ENCODE peak calls at places on chromosomes 1 and 21, in four cellular contexts. K is fibroblast of lung, Y is neural progenitor cell, Z is right atrium auricular region. B is an unnamed sample.

GRCh38 chr1:244325056-244325764 is 126.5 kb downstream of the ADSS2 start:
- DNase-seq in K (no peak), Y (no peak), Z (no peak), B (no peak)

GRCh38 chr1:5901841-5902240 is 90.4 kb downstream of the NPHP4 start:
- DNase-seq in K (no peak), Y (no peak), Z (no peak), B (no peak)

GRCh38 chr1:47871799-47872353 is 125.3 kb downstream of the TRABD2B start:
- DNase-seq in K (no peak), Y (no peak), Z (no peak), B (peak)

GRCh38 chr1:75539230-75540116 is 71.4 kb downstream of the SLC44A5 start:
- DNase-seq in K (peak), Y (no peak), Z (no peak), B (peak)

GRCh38 chr1:227225715-227226346 is 92.5 kb downstream of the CDC42BPA start:
- DNase-seq in K (peak), Y (no peak), Z (no peak), B (peak)

GRCh38 chr1:111803951-111804350 is 48.2 kb downstream of the DDX20 start:
- DNase-seq in K (no peak), Y (no peak), Z (no peak), B (no peak)

GRCh38 chr21:34617753-34618339 is 2.9 kb upstream of the RCAN1 start:
- DNase-seq in K (no peak), Y (no peak), Z (no peak), B (no peak)

GRCh38 chr1:242449211-242449610 is 75.3 kb downstream of the PLD5 start:
- DNase-seq in K (no peak), Y (peak), Z (no peak), B (no peak)

GRCh38 chr1:15501208-15502032 is 22.6 kb downstream of the CASP9 start:
- DNase-seq in K (peak), Y (peak), Z (no peak), B (no peak)

GRCh38 chr1:9905010-9905409 is 5.1 kb downstream of the CTNNBIP1 start:
- DNase-seq in K (peak), Y (no peak), Z (no peak), B (no peak)

GRCh38 chr1:231171623-231172197 is 9.9 kb downstream of the TRIM67 start:
- DNase-seq in K (no peak), Y (no peak), Z (no peak), B (no peak)

GRCh38 chr1:97903626-97904025 is 17.2 kb downstream of the DPYD start:
- DNase-seq in K (peak), Y (no peak), Z (no peak), B (no peak)

GRCh38 chr1:46187106-46187869 is 10.9 kb downstream of the POMGNT1 start:
- DNase-seq in K (no peak), Y (no peak), Z (no peak), B (no peak)

GRCh38 chr1:181014431-181015257 is 8.0 kb downstream of the STX6 start:
- DNase-seq in K (no peak), Y (no peak), Z (no peak), B (no peak)

GRCh38 chr1:154323493-154323892 is 1.8 kb upstream of the ATP8B2 start:
- DNase-seq in K (no peak), Y (no peak), Z (no peak), B (no peak)

GRCh38 chr1:15246960-15247614 is at the start of gene FHAD1:
- DNase-seq in K (peak), Y (peak), Z (peak), B (no peak)

GRCh38 chr1:2045468-2046224 is 4.6 kb upstream of the PRKCZ start:
- DNase-seq in K (no peak), Y (no peak), Z (no peak), B (no peak)

GRCh38 chr1:150974580-150975478 is at the start of gene CERS2:
- DNase-seq in K (peak), Y (peak), Z (peak), B (no peak)

DNA sequence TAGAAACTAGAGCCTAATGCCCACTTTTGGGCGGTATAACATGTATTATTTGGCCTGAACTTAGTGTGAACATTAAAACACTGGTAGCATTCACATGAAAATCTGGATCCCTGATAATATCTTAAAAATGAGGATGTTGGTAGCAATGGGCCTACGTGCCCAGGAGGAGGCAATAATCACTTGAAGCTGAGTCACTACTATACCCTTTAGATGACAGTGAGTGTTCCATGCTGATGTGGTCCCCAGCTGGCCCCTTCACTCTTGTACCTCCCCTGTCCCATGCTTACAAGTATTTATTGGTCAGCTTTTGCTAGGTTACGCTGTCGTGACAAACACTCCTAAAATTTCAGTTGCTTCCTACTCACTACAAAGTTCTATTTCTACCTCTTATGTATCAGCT is 23.0 kb upstream of the POU2F1 start:
- DNase-seq in K (no peak), Y (no peak), Z (no peak), B (no peak)
- TF ChIP-seq CTCF in K (no peak), Y (no peak), Z (no peak), B (no peak)

GRCh38 chr21:37350472-37350871 is 16.1 kb upstream of the DYRK1A start:
- DNase-seq in K (peak), Y (no peak), Z (no peak), B (no peak)

GRCh38 chr21:37346841-37347430 is 19.6 kb upstream of the DYRK1A start:
- DNase-seq in K (no peak), Y (no peak), Z (no peak), B (no peak)

GRCh38 chr21:37348664-37349063 is 17.9 kb upstream of the DYRK1A start:
- DNase-seq in K (no peak), Y (peak), Z (no peak), B (no peak)
- H3K4me3 ChIP-seq in K (no peak), Y (no peak), Z (no peak), B (no peak)

DNA sequence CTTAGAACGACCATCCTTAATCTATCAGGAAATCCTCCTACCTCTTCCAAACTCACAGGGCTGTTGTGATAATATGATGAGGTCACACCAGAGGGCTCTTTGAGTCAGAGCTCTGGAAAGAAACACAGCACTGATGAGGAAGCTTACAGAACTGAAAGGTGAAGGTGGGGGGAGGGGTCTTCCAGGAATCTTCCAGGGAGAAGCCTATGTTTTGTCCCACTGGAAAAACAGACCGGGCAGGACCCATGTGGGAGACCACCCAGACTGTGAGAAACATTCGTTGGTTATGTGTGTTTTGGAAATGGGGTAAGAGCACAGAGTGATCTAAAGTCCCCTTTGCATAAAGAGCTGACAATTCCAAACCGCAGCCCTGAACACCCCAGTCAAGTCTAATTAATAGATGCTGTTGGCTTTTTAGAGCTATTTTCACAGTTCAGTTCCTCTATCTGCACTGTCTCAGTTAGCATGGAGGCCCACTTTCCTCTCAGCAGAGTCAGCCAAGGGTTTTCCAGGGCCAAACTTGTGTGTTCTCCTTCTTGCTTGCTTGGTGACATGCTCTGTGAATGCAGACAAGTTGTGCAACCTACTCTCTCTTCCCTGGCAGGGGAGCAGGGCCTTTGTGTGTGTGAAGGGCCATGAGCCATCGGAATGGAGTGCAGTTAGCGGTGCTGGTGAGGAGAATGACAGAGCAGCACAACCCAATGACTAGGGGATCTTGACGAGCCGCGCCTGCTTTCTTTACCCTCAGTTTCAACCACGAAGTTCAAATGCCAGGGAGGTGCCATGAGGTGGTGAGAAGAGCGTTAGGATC is 12.3 kb downstream of the PHLDA3 start:
- DNase-seq in K (peak), Y (peak), Z (peak), B (peak)
- TF ChIP-seq CTCF in K (no peak), Y (no peak), Z (no peak), B (no peak)

GRCh38 chr1:31368611-31369107 is 4.2 kb downstream of the FABP3 start:
- DNase-seq in K (no peak), Y (no peak), Z (no peak), B (no peak)
- H3K4me3 ChIP-seq in K (no peak), Y (no peak), Z (peak), B (no peak)

GRCh38 chr1:199954701-199955100 is 72.8 kb upstream of the NR5A2 start:
- DNase-seq in K (no peak), Y (peak), Z (no peak), B (no peak)
- TF ChIP-seq CTCF in K (peak), Y (peak), Z (no peak), B (peak)

GRCh38 chr1:211639500-211640361 is 35.7 kb downstream of the NEK2 start:
- DNase-seq in K (peak), Y (no peak), Z (no peak), B (peak)
- H3K4me3 ChIP-seq in K (peak), Y (no peak), Z (no peak), B (peak)

DNA sequence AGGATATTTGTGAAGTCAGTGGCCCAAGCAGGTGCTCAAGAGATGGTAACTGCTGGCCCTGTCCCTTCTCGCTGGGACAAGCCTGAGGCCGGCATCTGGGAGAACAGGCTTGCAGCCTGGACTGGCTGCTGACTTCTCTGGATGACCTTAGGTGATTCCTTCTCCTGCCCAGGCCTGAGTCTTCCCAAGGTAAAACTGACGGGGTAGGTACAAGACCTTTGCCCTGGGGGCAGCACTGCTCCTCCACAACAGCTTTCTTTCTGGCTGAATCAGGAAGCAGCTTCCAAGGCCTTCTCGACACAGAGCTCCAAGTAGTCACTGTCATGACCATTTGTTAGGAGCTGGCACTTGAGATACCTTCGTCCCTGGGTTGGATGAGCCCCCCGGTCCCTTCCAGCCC is 59.6 kb downstream of the DMRTB1 start:
- DNase-seq in K (no peak), Y (no peak), Z (no peak), B (no peak)
- TF ChIP-seq CTCF in K (no peak), Y (no peak), Z (no peak), B (no peak)

GRCh38 chr1:206706298-206706791 is 21.6 kb downstream of the MAPKAPK2 start:
- DNase-seq in K (peak), Y (peak), Z (peak), B (no peak)

GRCh38 chr1:206704239-206704638 is 19.5 kb downstream of the MAPKAPK2 start:
- DNase-seq in K (no peak), Y (no peak), Z (no peak), B (no peak)

GRCh38 chr1:206705744-206706297 is 21.1 kb downstream of the MAPKAPK2 start:
- DNase-seq in K (peak), Y (no peak), Z (no peak), B (no peak)

GRCh38 chr1:206703647-206704046 is 18.9 kb downstream of the MAPKAPK2 start:
- DNase-seq in K (peak), Y (no peak), Z (no peak), B (no peak)

DNA sequence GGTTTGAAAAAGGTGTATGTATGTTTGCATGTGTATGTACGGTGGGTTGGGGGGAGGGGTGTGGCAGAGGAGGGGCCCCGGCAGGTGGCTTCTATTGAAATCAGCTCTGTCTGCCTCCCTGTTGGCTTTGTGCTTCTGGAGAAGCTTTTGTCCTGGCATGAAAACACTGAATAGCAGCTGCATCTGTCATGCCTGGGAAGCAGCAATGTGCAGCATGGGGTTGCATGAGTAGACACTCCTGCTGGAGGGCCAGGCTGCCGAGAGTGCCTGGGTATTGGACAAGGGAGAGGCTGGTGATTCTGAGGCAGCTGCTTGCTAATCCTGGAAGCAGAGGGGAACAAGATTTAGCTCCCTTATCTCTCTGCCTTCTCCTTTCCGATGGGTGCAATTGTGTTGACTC is 20.5 kb downstream of the MAPKAPK2 start:
- DNase-seq in K (peak), Y (peak), Z (peak), B (no peak)
- H3K4me3 ChIP-seq in K (no peak), Y (peak), Z (no peak), B (no peak)

GRCh38 chr1:21139601-21140000 is 37.1 kb downstream of the EIF4G3 start:
- DNase-seq in K (no peak), Y (no peak), Z (no peak), B (no peak)
- TF ChIP-seq CTCF in K (no peak), Y (no peak), Z (no peak), B (no peak)

GRCh38 chr1:18262726-18263125 is 155.1 kb downstream of the IGSF21 start:
- DNase-seq in K (no peak), Y (peak), Z (no peak), B (no peak)

GRCh38 chr1:18266391-18266790 is 158.8 kb downstream of the IGSF21 start:
- DNase-seq in K (no peak), Y (no peak), Z (no peak), B (no peak)

GRCh38 chr1:18263547-18264130 is 156.0 kb downstream of the IGSF21 start:
- DNase-seq in K (no peak), Y (no peak), Z (no peak), B (no peak)

GRCh38 chr1:18265641-18266040 is 158.0 kb downstream of the IGSF21 start:
- DNase-seq in K (no peak), Y (no peak), Z (no peak), B (no peak)

GRCh38 chr1:18264450-18265000 is 156.9 kb downstream of the IGSF21 start:
- DNase-seq in K (no peak), Y (no peak), Z (no peak), B (no peak)
- H3K4me3 ChIP-seq in K (no peak), Y (no peak), Z (no peak), B (no peak)